ENCODE peak calls at places on chromosome 19, in five cellular contexts. V is T47D; P is HT-29; F is activated T-cell treated with anti-CD3 and anti-CD28 coated beads, Interleukin-2, amount 50 U/mL, for 1 hour; T is hepatocyte. B is an unnamed sample.

GRCh38 chr19:49196527-49197240 is 39.1 kb downstream of the TRPM4 start:
- DNase-seq in V (no peak), T (no peak), F (no peak), P (no peak), B (no peak)

GRCh38 chr19:2806736-2807378 is 12.8 kb upstream of the ZNF554 start:
- DNase-seq in F (no peak), P (no peak), T (no peak), V (no peak), B (no peak)

GRCh38 chr19:41999071-41999877 is 5.2 kb upstream of the ATP1A3 start:
- DNase-seq in P (no peak), T (no peak), F (no peak), V (no peak), B (no peak)

GRCh38 chr19:29666634-29667389 is 1.6 kb downstream of the PLEKHF1 start:
- DNase-seq in F (peak), T (peak), V (no peak), P (no peak), B (peak)

GRCh38 chr19:5292453-5292842 is 48.2 kb downstream of the PTPRS start:
- DNase-seq in V (peak), T (peak), F (peak), P (no peak), B (no peak)

GRCh38 chr19:45539460-45539859 is 32.2 kb downstream of the VASP start:
- DNase-seq in T (no peak), V (no peak), P (no peak), F (no peak), B (no peak)

GRCh38 chr19:29531458-29532025 is 5.7 kb downstream of the VSTM2B start:
- DNase-seq in P (no peak), F (no peak), T (no peak), V (no peak), B (no peak)

GRCh38 chr19:47022541-47023447 is 3.2 kb downstream of the NPAS1 start:
- DNase-seq in P (no peak), V (no peak), T (no peak), F (no peak), B (no peak)

GRCh38 chr19:6115992-6116391 is 5.7 kb upstream of the RFX2 start:
- DNase-seq in F (no peak), T (no peak), V (no peak), P (no peak), B (no peak)

GRCh38 chr19:16782719-16783118 is 46.5 kb upstream of the SIN3B start:
- DNase-seq in T (no peak), P (no peak), V (no peak), F (no peak), B (no peak)

GRCh38 chr19:40962460-40962961 is 28.6 kb upstream of the CYP2B6 start:
- DNase-seq in V (peak), F (no peak), T (no peak), P (no peak), B (no peak)

GRCh38 chr19:58054792-58055482 is 4.1 kb upstream of the ZNF135 start:
- DNase-seq in P (no peak), V (no peak), T (no peak), F (no peak), B (peak)

GRCh38 chr19:44212865-44213346 is 574 bp downstream of the ZNF227 start:
- DNase-seq in F (no peak), V (no peak), P (no peak), T (peak), B (no peak)

GRCh38 chr19:11421607-11422098 is 2.5 kb upstream of the RGL3 start:
- DNase-seq in F (peak), T (peak), V (peak), P (no peak), B (no peak)

GRCh38 chr19:13153627-13154240 is 3.5 kb downstream of the IER2 start:
- DNase-seq in F (no peak), T (peak), P (peak), V (no peak), B (no peak)

GRCh38 chr19:4455742-4456565 is 1.6 kb downstream of the UBXN6 start:
- DNase-seq in F (no peak), P (peak), T (peak), V (no peak), B (no peak)

GRCh38 chr19:19361075-19361594 is 40.5 kb downstream of the MAU2 start:
- DNase-seq in P (peak), V (peak), T (peak), F (peak), B (peak)

GRCh38 chr19:54478677-54479266 is 5.7 kb upstream of the CDC42EP5 start:
- DNase-seq in P (peak), T (peak), V (no peak), F (no peak), B (no peak)

GRCh38 chr19:44303976-44304568 is 753 bp downstream of the ZNF235 start:
- DNase-seq in P (peak), T (peak), F (no peak), V (no peak), B (no peak)

GRCh38 chr19:46863818-46864629 is 3.2 kb downstream of the ARHGAP35 start:
- DNase-seq in V (peak), T (no peak), P (peak), F (no peak), B (no peak)

B was measured in 8988T.